ENCODE peak calls at places on chromosomes 1 and 21, in nine cellular contexts. One of them, this sample, is unnamed. For H3K4me1, the result is how much of the 10 kb centered on the place peaks cover.

GRCh38 chr21:36461918-36462486 is 17.9 kb downstream of the CLDN14 start:
- DNase-seq in right lobe of liver: peak
- DNase-seq in esophagus squamous epithelium: no peak
- DNase-seq in tibial nerve: no peak
- DNase-seq in H1: no peak
- DNase-seq in sigmoid colon: no peak
- DNase-seq in heart left ventricle: no peak
- DNase-seq in adrenal gland: no peak
- DNase-seq in stomach: no peak
- DNase-seq in this sample: no peak

GRCh38 chr1:174686213-174686612 is 238.4 kb downstream of the GPR52 start:
- DNase-seq in sigmoid colon: no peak
- DNase-seq in stomach: no peak
- DNase-seq in tibial nerve: no peak
- DNase-seq in adrenal gland: no peak
- DNase-seq in right lobe of liver: no peak
- DNase-seq in heart left ventricle: no peak
- DNase-seq in H1: no peak
- DNase-seq in esophagus squamous epithelium: no peak
- DNase-seq in this sample: no peak

GRCh38 chr1:235901461-235901860 is 34.8 kb upstream of the LYST start:
- DNase-seq in right lobe of liver: no peak
- DNase-seq in H1: no peak
- DNase-seq in adrenal gland: no peak
- DNase-seq in heart left ventricle: no peak
- DNase-seq in esophagus squamous epithelium: no peak
- DNase-seq in tibial nerve: no peak
- DNase-seq in sigmoid colon: no peak
- DNase-seq in stomach: no peak
- DNase-seq in this sample: no peak

GRCh38 chr1:17045140-17045539 is 8.7 kb downstream of the SDHB start:
- DNase-seq in esophagus squamous epithelium: no peak
- DNase-seq in heart left ventricle: no peak
- DNase-seq in sigmoid colon: no peak
- DNase-seq in stomach: no peak
- DNase-seq in adrenal gland: no peak
- DNase-seq in H1: no peak
- DNase-seq in right lobe of liver: no peak
- DNase-seq in tibial nerve: no peak
- DNase-seq in this sample: no peak

GRCh38 chr21:35212393-35213127 is 163.5 kb upstream of the RUNX1 start:
- DNase-seq in H1: no peak
- DNase-seq in heart left ventricle: peak
- DNase-seq in sigmoid colon: no peak
- DNase-seq in esophagus squamous epithelium: no peak
- DNase-seq in stomach: no peak
- DNase-seq in adrenal gland: no peak
- DNase-seq in right lobe of liver: no peak
- DNase-seq in tibial nerve: no peak
- DNase-seq in this sample: no peak

GRCh38 chr1:84146375-84147032 is 2.4 kb downstream of the PRKACB start:
- DNase-seq in stomach: no peak
- DNase-seq in right lobe of liver: no peak
- DNase-seq in adrenal gland: no peak
- DNase-seq in tibial nerve: no peak
- DNase-seq in H1: no peak
- DNase-seq in esophagus squamous epithelium: no peak
- DNase-seq in heart left ventricle: no peak
- DNase-seq in sigmoid colon: no peak
- DNase-seq in this sample: no peak

GRCh38 chr1:53948291-53948690 is 2.1 kb downstream of the LRRC42 start:
- DNase-seq in adrenal gland: no peak
- DNase-seq in heart left ventricle: no peak
- DNase-seq in tibial nerve: no peak
- DNase-seq in stomach: no peak
- DNase-seq in esophagus squamous epithelium: no peak
- DNase-seq in H1: no peak
- DNase-seq in right lobe of liver: no peak
- DNase-seq in sigmoid colon: no peak
- DNase-seq in this sample: no peak

GRCh38 chr1:167250482-167250881 is 29.8 kb downstream of the POU2F1 start:
- DNase-seq in stomach: no peak
- DNase-seq in tibial nerve: no peak
- DNase-seq in right lobe of liver: no peak
- DNase-seq in sigmoid colon: no peak
- DNase-seq in H1: no peak
- DNase-seq in heart left ventricle: no peak
- DNase-seq in esophagus squamous epithelium: no peak
- DNase-seq in adrenal gland: no peak
- DNase-seq in this sample: no peak

GRCh38 chr1:195909061-195909460 is 699.2 kb downstream of the KCNT2 start:
- DNase-seq in stomach: no peak
- DNase-seq in H1: no peak
- DNase-seq in right lobe of liver: no peak
- DNase-seq in tibial nerve: no peak
- DNase-seq in sigmoid colon: no peak
- DNase-seq in esophagus squamous epithelium: no peak
- DNase-seq in heart left ventricle: no peak
- DNase-seq in adrenal gland: no peak
- DNase-seq in this sample: no peak

GRCh38 chr1:192087334-192087733 is 70.9 kb upstream of the RGS18 start:
- DNase-seq in heart left ventricle: no peak
- DNase-seq in right lobe of liver: no peak
- DNase-seq in adrenal gland: no peak
- DNase-seq in stomach: no peak
- DNase-seq in H1: no peak
- DNase-seq in tibial nerve: no peak
- DNase-seq in esophagus squamous epithelium: no peak
- DNase-seq in sigmoid colon: no peak
- DNase-seq in this sample: no peak

GRCh38 chr1:151990856-151991198 is 2.8 kb downstream of the S100A10 start:
- DNase-seq in H1: no peak
- DNase-seq in heart left ventricle: peak
- DNase-seq in tibial nerve: no peak
- DNase-seq in esophagus squamous epithelium: no peak
- DNase-seq in right lobe of liver: no peak
- DNase-seq in sigmoid colon: peak
- DNase-seq in stomach: peak
- DNase-seq in adrenal gland: peak
- DNase-seq in this sample: peak

GRCh38 chr1:91170571-91170970 is 148.7 kb upstream of the ZNF644 start:
- DNase-seq in H1: no peak
- DNase-seq in adrenal gland: no peak
- DNase-seq in sigmoid colon: no peak
- DNase-seq in stomach: no peak
- DNase-seq in tibial nerve: no peak
- DNase-seq in esophagus squamous epithelium: no peak
- DNase-seq in heart left ventricle: no peak
- DNase-seq in right lobe of liver: no peak
- DNase-seq in this sample: no peak
- H3K27ac ChIP-seq in H1: no peak
- H3K27ac ChIP-seq in adrenal gland: no peak
- H3K27ac ChIP-seq in sigmoid colon: no peak
- H3K27ac ChIP-seq in stomach: no peak
- H3K27ac ChIP-seq in tibial nerve: no peak
- H3K27ac ChIP-seq in esophagus squamous epithelium: no peak
- H3K27ac ChIP-seq in heart left ventricle: no peak
- H3K27ac ChIP-seq in right lobe of liver: no peak
- H3K27ac ChIP-seq in this sample: no peak

DNA sequence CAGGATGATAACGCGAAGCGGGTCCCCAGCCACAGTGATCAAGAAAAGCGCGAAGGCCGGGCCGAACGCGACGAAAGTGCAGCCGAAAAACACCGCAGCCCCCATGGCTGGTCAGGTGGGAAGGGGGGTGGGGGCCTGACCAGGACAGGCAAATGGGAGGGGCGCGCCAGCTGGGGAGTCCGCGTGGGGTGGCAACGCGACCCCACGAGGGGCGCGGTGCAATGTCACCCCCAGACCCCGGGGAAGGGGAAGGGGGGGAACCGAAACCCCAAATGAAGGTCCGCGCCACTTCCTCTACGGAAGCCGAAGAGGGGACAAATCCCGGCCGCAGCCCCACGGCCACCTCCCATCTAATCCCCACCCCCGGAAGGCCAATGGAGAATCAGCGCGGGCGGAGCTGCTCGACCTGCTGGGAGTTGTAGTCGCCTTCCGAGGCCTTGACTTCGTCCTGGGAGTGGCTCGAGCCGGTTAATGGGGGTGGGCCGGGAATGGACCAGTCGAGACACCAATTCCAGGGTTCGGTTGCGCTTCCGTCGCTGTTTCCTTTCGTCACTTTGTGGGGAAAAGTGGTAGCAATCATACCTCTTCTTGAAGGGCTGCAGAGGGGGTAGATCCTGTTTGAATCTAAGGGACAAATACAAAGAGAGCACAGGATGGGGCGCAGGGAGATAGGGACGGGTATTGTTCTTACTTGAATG is at the start of gene APH1A:
- DNase-seq in right lobe of liver: peak
- DNase-seq in sigmoid colon: peak
- DNase-seq in stomach: peak
- DNase-seq in esophagus squamous epithelium: peak
- DNase-seq in H1: peak
- DNase-seq in tibial nerve: peak
- DNase-seq in heart left ventricle: peak
- DNase-seq in adrenal gland: peak
- DNase-seq in this sample: peak
- H3K4me1 ChIP-seq in right lobe of liver: under half
- H3K4me1 ChIP-seq in sigmoid colon: under half
- H3K4me1 ChIP-seq in stomach: under half
- H3K4me1 ChIP-seq in esophagus squamous epithelium: under half
- H3K4me1 ChIP-seq in H1: under half
- H3K4me1 ChIP-seq in tibial nerve: under half
- H3K4me1 ChIP-seq in heart left ventricle: under half
- H3K4me1 ChIP-seq in adrenal gland: under half
- H3K4me1 ChIP-seq in this sample: under half

GRCh38 chr1:94924967-94925366 is 1.9 kb downstream of the CNN3 start:
- DNase-seq in H1: no peak
- DNase-seq in adrenal gland: peak
- DNase-seq in heart left ventricle: peak
- DNase-seq in right lobe of liver: no peak
- DNase-seq in stomach: no peak
- DNase-seq in tibial nerve: no peak
- DNase-seq in sigmoid colon: no peak
- DNase-seq in esophagus squamous epithelium: no peak
- DNase-seq in this sample: no peak

GRCh38 chr1:94926915-94927404 is at the start of gene CNN3:
- DNase-seq in heart left ventricle: peak
- DNase-seq in sigmoid colon: peak
- DNase-seq in stomach: peak
- DNase-seq in tibial nerve: peak
- DNase-seq in esophagus squamous epithelium: no peak
- DNase-seq in H1: peak
- DNase-seq in adrenal gland: peak
- DNase-seq in right lobe of liver: peak
- DNase-seq in this sample: peak

GRCh38 chr1:94926365-94926914 is 470 bp downstream of the CNN3 start:
- DNase-seq in adrenal gland: peak
- DNase-seq in stomach: peak
- DNase-seq in tibial nerve: peak
- DNase-seq in sigmoid colon: peak
- DNase-seq in right lobe of liver: peak
- DNase-seq in heart left ventricle: peak
- DNase-seq in H1: no peak
- DNase-seq in esophagus squamous epithelium: no peak
- DNase-seq in this sample: peak

GRCh38 chr1:94927405-94928175 is 680 bp upstream of the CNN3 start:
- DNase-seq in heart left ventricle: no peak
- DNase-seq in H1: peak
- DNase-seq in stomach: no peak
- DNase-seq in right lobe of liver: peak
- DNase-seq in tibial nerve: no peak
- DNase-seq in adrenal gland: peak
- DNase-seq in sigmoid colon: no peak
- DNase-seq in esophagus squamous epithelium: no peak
- DNase-seq in this sample: peak

GRCh38 chr1:94925561-94926364 is 1.1 kb downstream of the CNN3 start:
- DNase-seq in sigmoid colon: peak
- DNase-seq in tibial nerve: peak
- DNase-seq in H1: peak
- DNase-seq in adrenal gland: peak
- DNase-seq in right lobe of liver: peak
- DNase-seq in stomach: peak
- DNase-seq in heart left ventricle: peak
- DNase-seq in esophagus squamous epithelium: no peak
- DNase-seq in this sample: peak
- TF ChIP-seq POLR2A in sigmoid colon: peak
- TF ChIP-seq POLR2A in tibial nerve: peak
- TF ChIP-seq POLR2A in H1: peak
- TF ChIP-seq POLR2A in adrenal gland: peak
- TF ChIP-seq POLR2A in right lobe of liver: peak
- TF ChIP-seq POLR2A in stomach: no peak
- TF ChIP-seq POLR2A in heart left ventricle: no peak
- TF ChIP-seq POLR2A in esophagus squamous epithelium: no peak
- TF ChIP-seq POLR2A in this sample: no peak

GRCh38 chr1:110631836-110632620 is 25.9 kb upstream of the KCNA2 start:
- DNase-seq in tibial nerve: no peak
- DNase-seq in H1: no peak
- DNase-seq in right lobe of liver: no peak
- DNase-seq in adrenal gland: no peak
- DNase-seq in esophagus squamous epithelium: no peak
- DNase-seq in stomach: no peak
- DNase-seq in heart left ventricle: no peak
- DNase-seq in sigmoid colon: no peak
- DNase-seq in this sample: no peak

GRCh38 chr1:110635434-110635833 is 29.3 kb upstream of the KCNA2 start:
- DNase-seq in stomach: no peak
- DNase-seq in sigmoid colon: no peak
- DNase-seq in esophagus squamous epithelium: no peak
- DNase-seq in right lobe of liver: no peak
- DNase-seq in H1: no peak
- DNase-seq in heart left ventricle: no peak
- DNase-seq in tibial nerve: no peak
- DNase-seq in adrenal gland: no peak
- DNase-seq in this sample: no peak

GRCh38 chr1:110633646-110634030 is 27.5 kb upstream of the KCNA2 start:
- DNase-seq in heart left ventricle: no peak
- DNase-seq in stomach: no peak
- DNase-seq in adrenal gland: no peak
- DNase-seq in right lobe of liver: no peak
- DNase-seq in tibial nerve: no peak
- DNase-seq in sigmoid colon: no peak
- DNase-seq in esophagus squamous epithelium: no peak
- DNase-seq in H1: no peak
- DNase-seq in this sample: no peak

GRCh38 chr1:110634455-110635281 is 28.5 kb upstream of the KCNA2 start:
- DNase-seq in adrenal gland: peak
- DNase-seq in H1: no peak
- DNase-seq in sigmoid colon: peak
- DNase-seq in stomach: peak
- DNase-seq in tibial nerve: peak
- DNase-seq in heart left ventricle: peak
- DNase-seq in right lobe of liver: no peak
- DNase-seq in esophagus squamous epithelium: no peak
- DNase-seq in this sample: peak

GRCh38 chr1:110634086-110634454 is 27.9 kb upstream of the KCNA2 start:
- DNase-seq in tibial nerve: no peak
- DNase-seq in heart left ventricle: no peak
- DNase-seq in esophagus squamous epithelium: no peak
- DNase-seq in stomach: no peak
- DNase-seq in sigmoid colon: no peak
- DNase-seq in H1: no peak
- DNase-seq in right lobe of liver: no peak
- DNase-seq in adrenal gland: no peak
- DNase-seq in this sample: no peak
- H3K27ac ChIP-seq in tibial nerve: no peak
- H3K27ac ChIP-seq in heart left ventricle: peak
- H3K27ac ChIP-seq in esophagus squamous epithelium: peak
- H3K27ac ChIP-seq in stomach: peak
- H3K27ac ChIP-seq in sigmoid colon: no peak
- H3K27ac ChIP-seq in H1: no peak
- H3K27ac ChIP-seq in right lobe of liver: no peak
- H3K27ac ChIP-seq in adrenal gland: no peak
- H3K27ac ChIP-seq in this sample: no peak